ENCODE peak calls at places on chromosomes 11 and 22, in six cellular contexts. B is HCT116, W is H1, P is K562, S is endothelial cell of umbilical vein, J is SK-N-SH. O is an unnamed sample.

GRCh38 chr11:67538306-67538705 is 15.1 kb upstream of the CABP2 start:
- DNase-seq in B (no peak), W (no peak), P (no peak), S (no peak), J (no peak), O (no peak)

GRCh38 chr11:121467965-121468364 is 15.2 kb upstream of the SORL1-AS1 start:
- DNase-seq in B (no peak), W (no peak), P (no peak), S (no peak), J (no peak), O (no peak)

GRCh38 chr22:32606181-32606580 is 131.6 kb downstream of the FBXO7 start:
- DNase-seq in B (no peak), W (no peak), P (no peak), S (no peak), J (no peak), O (no peak)

GRCh38 chr11:11975201-11976092 is 33.0 kb downstream of the DKK3 start:
- DNase-seq in B (no peak), W (no peak), P (no peak), S (no peak), J (no peak), O (no peak)

GRCh38 chr11:62508336-62509058 is 38.1 kb downstream of the AHNAK start:
- DNase-seq in B (peak), W (peak), P (peak), S (peak), J (peak), O (no peak)

GRCh38 chr11:31761636-31762035 is 49.5 kb downstream of the PAX6 start:
- DNase-seq in B (no peak), W (no peak), P (no peak), S (no peak), J (no peak), O (no peak)

GRCh38 chr11:34056672-34057071 is 5.1 kb downstream of the CAPRIN1 start:
- DNase-seq in B (no peak), W (no peak), P (no peak), S (no peak), J (no peak), O (no peak)

GRCh38 chr22:37887610-37888378 is 18.3 kb upstream of the MICALL1 start:
- DNase-seq in B (no peak), W (no peak), P (no peak), S (peak), J (no peak), O (no peak)

GRCh38 chr11:19961225-19961624 is 199.1 kb downstream of the DBX1 start:
- DNase-seq in B (no peak), W (no peak), P (no peak), S (no peak), J (no peak), O (no peak)

GRCh38 chr22:37624017-37624365 is 15.4 kb downstream of the GGA1 start:
- DNase-seq in B (no peak), W (no peak), P (no peak), S (no peak), J (no peak), O (no peak)

GRCh38 chr11:34890812-34891211 is 25.4 kb downstream of the APIP start:
- DNase-seq in B (peak), W (no peak), P (peak), S (peak), J (peak), O (no peak)

GRCh38 chr11:340539-341512 is 20.2 kb upstream of the IFITM3 start:
- DNase-seq in B (no peak), W (no peak), P (no peak), S (no peak), J (no peak), O (no peak)

GRCh38 chr11:125275905-125276634 is 111.5 kb downstream of the PKNOX2 start:
- DNase-seq in B (no peak), W (no peak), P (no peak), S (peak), J (no peak), O (no peak)

GRCh38 chr22:42939941-42940653 is 74.9 kb downstream of the PACSIN2 start:
- DNase-seq in B (peak), W (no peak), P (no peak), S (peak), J (no peak), O (no peak)

GRCh38 chr11:123483465-123483864 is 53.4 kb downstream of the GRAMD1B start:
- DNase-seq in B (no peak), W (no peak), P (no peak), S (no peak), J (no peak), O (no peak)

GRCh38 chr22:19739911-19740449 is 16.6 kb downstream of the GP1BB start:
- DNase-seq in B (no peak), W (no peak), P (no peak), S (no peak), J (no peak), O (no peak)

GRCh38 chr22:36279219-36279666 is 26.3 kb downstream of the APOL1 start:
- DNase-seq in B (no peak), W (no peak), P (no peak), S (no peak), J (no peak), O (no peak)

GRCh38 chr11:77436969-77437368 is 36.9 kb downstream of the PAK1 start:
- DNase-seq in B (no peak), W (no peak), P (no peak), S (no peak), J (no peak), O (no peak)

GRCh38 chr22:30206964-30207363 is 39.6 kb downstream of the LIF start:
- DNase-seq in B (peak), W (no peak), P (no peak), S (peak), J (peak), O (no peak)

GRCh38 chr11:125918140-125918840 is 14.0 kb downstream of the DDX25 start:
- DNase-seq in B (no peak), W (no peak), P (no peak), S (no peak), J (peak), O (no peak)

GRCh38 chr11:19372381-19372780 is 131.6 kb upstream of the E2F8 start:
- DNase-seq in B (no peak), W (no peak), P (no peak), S (no peak), J (no peak), O (no peak)

GRCh38 chr11:132106336-132106982 is 736.0 kb downstream of the NTM start:
- DNase-seq in B (no peak), W (no peak), P (no peak), S (no peak), J (no peak), O (no peak)

GRCh38 chr22:32636884-32637283 is 162.3 kb downstream of the FBXO7 start:
- DNase-seq in B (no peak), W (no peak), P (no peak), S (no peak), J (no peak), O (no peak)

GRCh38 chr22:48898524-48899377 is 928.9 kb downstream of the BRD1 start:
- DNase-seq in B (no peak), W (no peak), P (no peak), S (no peak), J (no peak), O (no peak)

GRCh38 chr11:124114942-124115781 is at the start of gene VWA5A:
- DNase-seq in B (peak), W (peak), P (peak), S (peak), J (peak), O (no peak)

GRCh38 chr22:36740716-36741115 is 35.2 kb downstream of the IFT27 start:
- DNase-seq in B (no peak), W (no peak), P (no peak), S (no peak), J (no peak), O (no peak)

GRCh38 chr11:13761250-13761649 is 92.8 kb downstream of the FAR1 start:
- DNase-seq in B (no peak), W (no peak), P (no peak), S (no peak), J (no peak), O (no peak)

GRCh38 chr22:46064236-46064965 is 85.9 kb upstream of the PPARA start:
- DNase-seq in B (no peak), W (no peak), P (no peak), S (no peak), J (peak), O (no peak)

GRCh38 chr11:102853956-102854355 is 10.5 kb upstream of the MMP3 start:
- DNase-seq in B (no peak), W (no peak), P (no peak), S (no peak), J (no peak), O (no peak)

GRCh38 chr22:36067237-36067558 is 38.6 kb upstream of the RBFOX2 start:
- DNase-seq in B (no peak), W (no peak), P (no peak), S (no peak), J (no peak), O (no peak)

GRCh38 chr11:104856607-104857006 is 41.7 kb downstream of the CASP12 start:
- DNase-seq in B (no peak), W (no peak), P (no peak), S (no peak), J (no peak), O (no peak)

GRCh38 chr22:37710675-37711074 is 13.8 kb downstream of the TRIOBP start:
- DNase-seq in B (no peak), W (no peak), P (no peak), S (no peak), J (no peak), O (no peak)

GRCh38 chr11:132408877-132409276 is 1038.5 kb downstream of the NTM start:
- DNase-seq in B (no peak), W (no peak), P (no peak), S (no peak), J (no peak), O (no peak)

GRCh38 chr11:121895919-121896318 is 220.1 kb downstream of the BLID start:
- DNase-seq in B (no peak), W (no peak), P (no peak), S (no peak), J (no peak), O (no peak)

GRCh38 chr22:22895776-22896445 is 8.3 kb downstream of the IGLL5 start:
- DNase-seq in B (no peak), W (no peak), P (peak), S (no peak), J (no peak), O (no peak)
- TF ChIP-seq POLR2AphosphoS5 in B (no peak), W (no peak), P (no peak), S (no peak), J (no peak), O (no peak)

GRCh38 chr11:44957051-44957515 is 6.4 kb upstream of the TP53I11 start:
- DNase-seq in B (no peak), W (no peak), P (no peak), S (no peak), J (no peak), O (no peak)
- H3K9ac ChIP-seq in B (no peak), W (no peak), P (no peak), S (no peak), J (no peak), O (no peak)

GRCh38 chr11:57648791-57649735 is 649 bp downstream of the YPEL4 start:
- DNase-seq in B (no peak), W (no peak), P (no peak), S (no peak), J (peak), O (no peak)
- TF ChIP-seq POLR2AphosphoS5 in B (no peak), W (peak), P (no peak), S (no peak), J (no peak), O (no peak)

GRCh38 chr11:66316849-66317251 is at the start of gene CD248:
- DNase-seq in B (no peak), W (no peak), P (no peak), S (peak), J (peak), O (no peak)
- H3K9ac ChIP-seq in B (no peak), W (no peak), P (no peak), S (no peak), J (no peak), O (peak)

GRCh38 chr11:129280027-129280811 is 88.1 kb upstream of the ARHGAP32 start:
- DNase-seq in B (no peak), W (no peak), P (no peak), S (no peak), J (peak), O (no peak)

GRCh38 chr11:129278586-129279319 is 86.6 kb upstream of the ARHGAP32 start:
- DNase-seq in B (no peak), W (no peak), P (no peak), S (no peak), J (peak), O (no peak)

GRCh38 chr11:129275825-129276224 is 83.7 kb upstream of the ARHGAP32 start:
- DNase-seq in B (no peak), W (no peak), P (no peak), S (no peak), J (no peak), O (no peak)

GRCh38 chr11:129279326-129280026 is 87.4 kb upstream of the ARHGAP32 start:
- DNase-seq in B (peak), W (no peak), P (no peak), S (peak), J (peak), O (no peak)

DNA sequence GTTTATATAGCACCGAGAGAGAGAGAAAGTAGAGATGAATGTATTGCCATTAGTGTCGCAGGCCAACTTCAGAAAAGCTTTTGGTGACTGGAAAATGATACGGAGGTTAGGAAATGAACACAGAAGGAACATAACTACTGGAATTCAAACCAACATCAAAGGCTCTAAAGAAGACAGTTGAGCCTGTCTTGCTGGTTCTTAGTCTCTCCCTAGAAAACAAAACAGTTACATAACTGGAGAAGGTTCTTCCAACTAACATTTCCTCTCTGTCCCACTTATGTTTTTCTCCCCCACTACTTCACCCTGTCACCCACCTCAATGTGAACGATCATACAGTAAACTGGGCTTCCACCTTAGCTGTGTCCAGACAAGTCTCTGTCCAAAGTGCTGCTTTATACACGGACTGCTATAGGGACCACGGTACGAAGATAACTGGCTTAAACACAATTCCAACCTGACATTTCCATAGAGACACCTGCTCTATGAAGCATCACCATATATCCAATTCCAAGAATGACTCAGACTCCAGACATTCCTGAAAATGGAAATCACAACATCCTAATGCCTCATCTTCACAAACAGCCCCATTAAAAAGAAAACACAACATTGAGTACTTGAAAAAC is 85.2 kb upstream of the ARHGAP32 start:
- DNase-seq in B (no peak), W (no peak), P (no peak), S (peak), J (no peak), O (no peak)
- TF ChIP-seq POLR2AphosphoS5 in B (no peak), W (no peak), P (no peak), S (no peak), J (no peak), O (no peak)